ENCODE peak calls at places on chromosomes 11 and 22, in four cellular contexts. E is H9, U is mesendoderm, Y is H1. W is an unnamed sample.

GRCh38 chr11:20099527-20099926 is 60.7 kb downstream of the DBX1 start:
- DNase-seq in E (no peak), U (no peak), Y (no peak), W (no peak)

GRCh38 chr11:113613619-113614018 is 92.5 kb downstream of the TMPRSS5 start:
- DNase-seq in E (no peak), U (no peak), Y (no peak), W (no peak)

GRCh38 chr11:72604256-72604655 is 70.0 kb downstream of the PDE2A start:
- DNase-seq in E (no peak), U (no peak), Y (no peak), W (no peak)

GRCh38 chr11:76307978-76308747 is 72.8 kb downstream of the THAP12 start:
- DNase-seq in E (no peak), U (no peak), Y (no peak), W (no peak)

GRCh38 chr11:2944953-2945756 is 15.9 kb upstream of the PHLDA2 start:
- DNase-seq in E (peak; percentile 88), U (peak; percentile 81), Y (peak; percentile 80), W (peak; percentile 58)

GRCh38 chr11:93000511-93001476 is 31.3 kb downstream of the MTNR1B start:
- DNase-seq in E (no peak), U (no peak), Y (no peak), W (peak; percentile 66)

GRCh38 chr11:62540804-62541671 is 5.6 kb downstream of the AHNAK start:
- DNase-seq in E (no peak), U (no peak), Y (no peak), W (peak; percentile 26)

GRCh38 chr11:10654211-10655150 is 39.1 kb downstream of the IRAG1 start:
- DNase-seq in E (no peak), U (peak; percentile 80), Y (no peak), W (peak; percentile 37)

GRCh38 chr11:19573666-19574065 is 139.0 kb upstream of the NAV2 start:
- DNase-seq in E (no peak), U (no peak), Y (no peak), W (no peak)

GRCh38 chr11:28346209-28346608 is 238.0 kb downstream of the METTL15 start:
- DNase-seq in E (no peak), U (no peak), Y (no peak), W (peak; percentile 27)

GRCh38 chr11:111185259-111185658 is 60.3 kb upstream of the POU2AF2 start:
- DNase-seq in E (no peak), U (no peak), Y (no peak), W (no peak)

GRCh38 chr11:104771782-104772181 is 126.5 kb downstream of the CASP12 start:
- DNase-seq in E (no peak), U (no peak), Y (no peak), W (no peak)

GRCh38 chr11:1082728-1083620 is 8.3 kb downstream of the MUC2 start:
- DNase-seq in E (no peak), U (no peak), Y (no peak), W (no peak)

GRCh38 chr11:2390871-2391662 is 9.5 kb upstream of the TSSC4 start:
- DNase-seq in E (peak; percentile 68), U (peak; percentile 90), Y (no peak), W (peak; percentile 13)

GRCh38 chr11:64251986-64252837 is 882 bp downstream of the PLCB3 start:
- DNase-seq in E (no peak), U (peak; percentile 54), Y (peak; percentile 68), W (peak; percentile 54)

GRCh38 chr22:44522526-44523170 is 24.6 kb upstream of the RTL6 start:
- DNase-seq in E (peak; percentile 16), U (no peak), Y (peak; percentile 33), W (no peak)

GRCh38 chr22:40594924-40595323 is 41.6 kb downstream of the MRTFA start:
- DNase-seq in E (no peak), U (peak; percentile 39), Y (no peak), W (peak; percentile 71)

GRCh38 chr22:29377979-29378378 is 10.4 kb downstream of the AP1B1 start:
- DNase-seq in E (no peak), U (no peak), Y (no peak), W (peak; percentile 98)

GRCh38 chr11:102115557-102115956 is 5.3 kb downstream of the YAP1 start:
- DNase-seq in E (no peak), U (peak; percentile 82), Y (peak; percentile 41), W (no peak)

GRCh38 chr11:68012843-68013610 is 2.9 kb downstream of the ALDH3B1 start:
- DNase-seq in E (no peak), U (peak; percentile 66), Y (no peak), W (peak; percentile 94)

GRCh38 chr11:20873054-20873453 is 203.7 kb downstream of the NELL1 start:
- DNase-seq in E (peak; percentile 68), U (peak; percentile 83), Y (peak; percentile 66), W (no peak)

GRCh38 chr11:28619870-28620540 is 511.8 kb downstream of the METTL15 start:
- DNase-seq in E (no peak), U (peak; percentile 54), Y (no peak), W (no peak)

GRCh38 chr11:134120143-134120850 is 51.4 kb downstream of the JAM3 start:
- DNase-seq in E (no peak), U (no peak), Y (no peak), W (peak; percentile 64)

GRCh38 chr11:2812371-2812991 is 73.1 kb downstream of the CDKN1C start:
- DNase-seq in E (no peak), U (peak; percentile 20), Y (no peak), W (no peak)

GRCh38 chr22:19109198-19110063 is 12.8 kb downstream of the DGCR2 start:
- DNase-seq in E (no peak), U (no peak), Y (no peak), W (no peak)

GRCh38 chr11:4467043-4467442 is 15.4 kb upstream of the OR52K1 start:
- DNase-seq in E (no peak), U (no peak), Y (no peak), W (no peak)

GRCh38 chr22:40040927-40041326 is 46.2 kb downstream of the FAM83F start:
- DNase-seq in E (no peak), U (no peak), Y (no peak), W (peak; percentile 12)

GRCh38 chr22:19057999-19058491 is 64.2 kb downstream of the DGCR2 start:
- DNase-seq in E (no peak), U (no peak), Y (no peak), W (no peak)

GRCh38 chr11:72443016-72443415 is 8.7 kb upstream of the CLPB start:
- DNase-seq in E (no peak), U (no peak), Y (no peak), W (no peak)

GRCh38 chr11:119419834-119420492 is 3.0 kb downstream of the THY1 start:
- DNase-seq in E (no peak), U (no peak), Y (no peak), W (no peak)

GRCh38 chr11:44632466-44633123 is 67.1 kb downstream of the CD82 start:
- DNase-seq in E (peak; percentile 70), U (peak; percentile 77), Y (peak; percentile 57), W (no peak)

GRCh38 chr11:102118937-102119336 is 8.7 kb downstream of the YAP1 start:
- DNase-seq in E (no peak), U (peak; percentile 54), Y (no peak), W (no peak)

GRCh38 chr22:47460870-47461269 is 698.4 kb downstream of the TBC1D22A start:
- DNase-seq in E (no peak), U (no peak), Y (no peak), W (no peak)

GRCh38 chr22:47457509-47458300 is 695.3 kb downstream of the TBC1D22A start:
- DNase-seq in E (no peak), U (no peak), Y (no peak), W (no peak)

GRCh38 chr22:47458348-47458747 is 695.9 kb downstream of the TBC1D22A start:
- DNase-seq in E (no peak), U (no peak), Y (no peak), W (no peak)

GRCh38 chr22:47456031-47456430 is 693.6 kb downstream of the TBC1D22A start:
- DNase-seq in E (no peak), U (no peak), Y (no peak), W (no peak)

DNA sequence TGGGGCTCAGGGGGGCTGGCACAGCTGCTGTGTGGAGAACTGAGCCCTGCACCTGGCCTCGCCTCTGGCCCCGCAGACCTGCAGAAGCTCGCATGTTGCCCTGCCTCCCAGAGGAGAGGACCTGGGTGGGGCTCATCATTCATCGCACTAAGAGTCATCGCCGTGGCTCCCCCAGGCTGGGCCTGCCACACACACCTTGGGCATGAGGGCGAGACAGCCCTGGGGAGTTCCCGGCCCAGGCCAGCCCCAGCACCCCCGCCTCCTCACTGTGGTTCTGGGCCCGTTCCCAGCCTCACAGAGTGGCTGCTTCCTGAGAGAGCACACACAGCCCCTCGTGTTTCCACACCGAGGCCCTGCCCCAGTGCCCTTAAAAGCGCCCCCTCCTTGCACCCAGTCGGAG is 694.6 kb downstream of the TBC1D22A start:
- DNase-seq in E (no peak), U (no peak), Y (no peak), W (no peak)
- H3K79me2 ChIP-seq in E (no peaks in the 10 kb centered on the region), U (no peaks in the 10 kb centered on the region), Y (no peaks in the 10 kb centered on the region), W (no peaks in the 10 kb centered on the region)

GRCh38 chr11:12271826-12272366 is 105.5 kb upstream of the PARVA start:
- DNase-seq in E (no peak), U (no peak), Y (no peak), W (no peak)
- H3K23ac ChIP-seq in E (no peak overlapping the region), U (no peak overlapping the region), Y (no peak overlapping the region), W (no peak overlapping the region)

GRCh38 chr11:125174057-125174456 is 9.5 kb downstream of the PKNOX2 start:
- DNase-seq in E (no peak), U (no peak), Y (no peak), W (no peak)

GRCh38 chr11:125173556-125173955 is 9.0 kb downstream of the PKNOX2 start:
- DNase-seq in E (no peak), U (no peak), Y (no peak), W (no peak)

GRCh38 chr11:125175896-125176575 is 11.5 kb downstream of the PKNOX2 start:
- DNase-seq in E (no peak), U (no peak), Y (no peak), W (no peak)

GRCh38 chr11:125175166-125175565 is 10.6 kb downstream of the PKNOX2 start:
- DNase-seq in E (no peak), U (no peak), Y (no peak), W (no peak)

DNA sequence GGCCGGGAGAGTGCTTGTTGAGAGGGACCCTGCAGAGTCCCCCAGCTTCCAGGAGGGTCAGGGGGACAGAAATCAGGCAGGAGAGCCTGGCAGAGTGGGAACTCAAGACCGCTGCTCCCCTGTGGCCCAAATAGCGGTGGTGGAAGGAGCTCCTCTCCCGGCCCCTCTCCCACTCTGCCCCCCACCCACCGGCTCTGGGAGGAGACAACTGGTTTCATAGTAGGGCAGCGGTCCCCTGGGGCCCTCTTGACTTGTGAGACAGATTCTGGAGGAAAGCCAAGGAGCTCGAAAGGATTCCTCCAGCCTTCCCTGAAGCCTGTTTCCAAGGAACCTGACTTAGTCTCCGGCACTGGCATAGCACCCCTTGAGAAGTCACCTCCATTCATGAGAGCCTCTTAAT is 10.1 kb downstream of the PKNOX2 start:
- DNase-seq in E (no peak), U (no peak), Y (no peak), W (no peak)
- H3K79me2 ChIP-seq in E (no peaks in the 10 kb centered on the region), U (no peaks in the 10 kb centered on the region), Y (no peaks in the 10 kb centered on the region), W (no peaks in the 10 kb centered on the region)

DNA sequence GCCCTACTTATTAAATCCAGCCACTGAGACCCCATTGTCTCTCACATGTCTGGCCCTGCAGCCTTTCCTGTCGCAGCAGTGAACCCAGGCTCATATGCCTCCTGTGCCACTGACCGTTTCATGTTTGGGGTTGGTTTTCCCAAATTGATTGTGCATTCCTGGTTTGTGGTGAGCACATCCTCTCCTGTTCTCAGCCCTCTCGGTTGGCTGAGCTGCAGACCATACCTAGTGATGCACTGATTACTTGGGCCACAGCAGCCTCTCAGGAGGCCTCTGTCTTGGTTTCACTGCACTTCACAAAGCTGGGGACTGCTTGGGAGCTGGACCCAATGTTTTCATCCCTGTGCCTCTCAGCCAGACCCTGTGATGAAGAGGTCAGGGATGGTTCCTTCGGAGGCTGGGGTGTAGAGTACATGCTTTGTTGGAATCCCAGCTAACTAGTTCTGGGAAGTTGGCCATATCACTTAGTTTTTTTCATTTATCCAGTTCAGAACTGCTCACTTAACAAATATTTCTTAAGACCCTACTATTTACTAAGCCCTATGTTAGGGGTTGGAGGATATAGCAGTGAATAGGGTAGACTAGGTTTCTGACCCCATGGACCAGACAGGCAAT is 30.9 kb downstream of the PARVA start:
- DNase-seq in E (no peak), U (no peak), Y (no peak), W (no peak)
- H3K23ac ChIP-seq in E (no peak overlapping the region), U (no peak overlapping the region), Y (no peak overlapping the region), W (no peak overlapping the region)